ENCODE peak calls at places on chromosome 15, in ten cellular contexts. B is GM23248, R is kidney epithelial cell, J is left colon, F is putamen, L is GM12865, M is NCI-H748 treated with DMSO at 0.1 percent for 48 hours, C is KG1, A is LHCN-M2, Q is HL-60. X is an unnamed sample.

GRCh38 chr15:87816811-87817210 is 439.7 kb downstream of the NTRK3 start:
- DNase-seq in Q (no peak), M (no peak), J (no peak), F (no peak), A (peak; percentile 87), R (peak; percentile 96), C (no peak), L (no peak), B (peak; percentile 93), X (no peak)

GRCh38 chr15:46644493-46645481 is 1010.0 kb downstream of the SQOR start:
- DNase-seq in L (peak; percentile 16), R (no peak), Q (no peak), J (no peak), M (no peak), A (no peak), F (no peak), B (no peak), C (no peak), X (no peak)

GRCh38 chr15:94582368-94582767 is 351.0 kb downstream of the MCTP2 start:
- DNase-seq in M (peak; percentile 10), A (no peak), C (no peak), F (no peak), Q (peak; percentile 37), L (peak; percentile 27), B (peak; percentile 3), R (no peak), J (peak; percentile 18), X (no peak)

GRCh38 chr15:43187544-43188155 is 2.4 kb downstream of the CCNDBP1 start:
- DNase-seq in A (peak; percentile 48), L (peak; percentile 59), J (no peak), M (no peak), R (peak; percentile 50), C (no peak), F (peak; percentile 34), B (peak; percentile 81), Q (peak; percentile 28), X (no peak)

GRCh38 chr15:73571346-73571745 is 61.8 kb downstream of the NPTN start:
- DNase-seq in A (no peak), Q (no peak), J (no peak), R (peak; percentile 64), C (no peak), M (peak; percentile 17), L (no peak), F (peak; percentile 56), B (no peak), X (no peak)

GRCh38 chr15:73683624-73684536 is at the start of gene CD276:
- DNase-seq in B (peak; percentile 85), F (peak; percentile 61), L (no peak), C (no peak), R (peak; percentile 21), J (peak; percentile 80), Q (no peak), M (no peak), A (peak; percentile 65), X (peak; percentile 93)

GRCh38 chr15:80949756-80950155 is 39.9 kb downstream of the MESD start:
- DNase-seq in B (no peak), L (no peak), M (no peak), A (no peak), J (no peak), R (no peak), F (no peak), C (no peak), Q (no peak), X (no peak)

GRCh38 chr15:74129411-74130088 is 836 bp upstream of the ISLR2 start:
- DNase-seq in J (no peak), B (peak; percentile 40), L (no peak), A (no peak), R (no peak), C (no peak), Q (no peak), M (peak; percentile 5), F (no peak), X (no peak)